ENCODE peak calls at places on chromosomes 11 and 22, in ten cellular contexts. F is HT-29, Z is keratinocyte, C is upper lobe of left lung, A is GM23248, I is EL, V is germinal center, U is astrocyte of the spinal cord, G is ELR, H is HS-27A. W is an unnamed sample.

GRCh38 chr22:30114356-30114755 is 34.1 kb downstream of the HORMAD2 start:
- DNase-seq in G (no peak), Z (no peak), F (no peak), U (no peak), C (no peak), I (no peak), H (no peak), A (no peak), V (no peak), W (no peak)

GRCh38 chr11:86041975-86042378 is 26.9 kb downstream of the PICALM start:
- DNase-seq in A (peak), Z (peak), C (no peak), U (peak), H (peak), G (peak), F (peak), I (peak), V (peak), W (no peak)

GRCh38 chr11:21464601-21465193 is 728.2 kb upstream of the ANO5 start:
- DNase-seq in V (no peak), I (no peak), F (no peak), U (no peak), G (no peak), A (no peak), C (no peak), Z (no peak), H (no peak), W (no peak)

GRCh38 chr22:36409911-36410756 is 22.4 kb upstream of the MYH9 start:
- DNase-seq in Z (peak), F (peak), H (no peak), U (peak), G (no peak), C (peak), A (no peak), V (peak), I (no peak), W (peak)

GRCh38 chr11:120061761-120062560 is 76.0 kb downstream of the TRIM29 start:
- DNase-seq in V (no peak), H (no peak), C (peak), A (peak), I (no peak), U (no peak), G (no peak), Z (no peak), F (no peak), W (no peak)

GRCh38 chr11:47352556-47352955 is at the start of gene MYBPC3:
- DNase-seq in V (no peak), U (no peak), A (no peak), H (no peak), C (no peak), G (no peak), F (no peak), Z (no peak), I (no peak), W (no peak)

GRCh38 chr22:27139935-27140493 is 482.6 kb downstream of the MIAT start:
- DNase-seq in C (no peak), Z (no peak), H (peak), F (no peak), I (peak), G (peak), A (peak), V (no peak), U (peak), W (no peak)

GRCh38 chr22:26671317-26672059 is 14.1 kb downstream of the MIAT start:
- DNase-seq in V (peak), C (peak), U (no peak), H (no peak), Z (peak), F (no peak), I (no peak), A (no peak), G (no peak), W (no peak)

GRCh38 chr22:49229483-49230193 is 598.0 kb downstream of the BRD1 start:
- DNase-seq in V (no peak), G (no peak), H (no peak), C (no peak), U (no peak), Z (no peak), F (no peak), I (no peak), A (no peak), W (no peak)

GRCh38 chr22:35894937-35895708 is 133.5 kb downstream of the RBFOX2 start:
- DNase-seq in C (no peak), I (peak), H (no peak), G (peak), A (peak), U (peak), F (no peak), Z (peak), V (no peak), W (no peak)

GRCh38 chr11:125022551-125022950 is 40.6 kb upstream of the SLC37A2 start:
- DNase-seq in H (no peak), G (peak), Z (no peak), V (no peak), U (no peak), F (no peak), C (no peak), A (peak), I (no peak), W (no peak)

GRCh38 chr11:111941963-111942362 is 4.8 kb downstream of the DIXDC1 start:
- DNase-seq in U (peak), Z (peak), H (no peak), I (no peak), G (no peak), F (no peak), A (peak), C (no peak), V (no peak), W (no peak)

GRCh38 chr11:32884770-32885384 is 7.7 kb upstream of the QSER1 start:
- DNase-seq in A (peak), C (no peak), H (no peak), U (no peak), V (no peak), F (peak), I (peak), Z (no peak), G (peak), W (no peak)

GRCh38 chr22:40541300-40541699 is 95.2 kb downstream of the MRTFA start:
- DNase-seq in C (no peak), I (no peak), H (no peak), F (no peak), G (no peak), A (no peak), Z (peak), V (no peak), U (no peak), W (no peak)

GRCh38 chr22:30770716-30771115 is 76.0 kb downstream of the OSBP2 start:
- DNase-seq in U (no peak), Z (no peak), I (no peak), H (no peak), A (no peak), C (no peak), V (no peak), G (no peak), F (no peak), W (no peak)

W was measured in NCI-H187.